ENCODE peak calls at places on chromosomes 12 and 14, in four cellular contexts. O is epithelial cell of proximal tubule, C is NCI-H345, P is IMR-90. A is an unnamed sample.

GRCh38 chr12:45944771-45945170 is 45.6 kb downstream of the SCAF11 start:
- DNase-seq in O (no peak), C (no peak), P (no peak), A (peak)

GRCh38 chr12:50425859-50426258 is 25.2 kb downstream of the LARP4 start:
- DNase-seq in O (no peak), C (no peak), P (no peak), A (no peak)

GRCh38 chr12:25977047-25977446 is 18.6 kb downstream of the RASSF8 start:
- DNase-seq in O (peak), C (no peak), P (peak), A (peak)

GRCh38 chr12:95231190-95231589 is 13.6 kb downstream of the VEZT start:
- DNase-seq in O (no peak), C (no peak), P (peak), A (peak)

GRCh38 chr14:101355284-101355683 is 206.0 kb upstream of the DIO3 start:
- DNase-seq in O (no peak), C (no peak), P (no peak), A (no peak)

GRCh38 chr12:126064028-126064427 is 998.8 kb downstream of the AACS start:
- DNase-seq in O (no peak), C (no peak), P (no peak), A (no peak)

GRCh38 chr14:99516156-99517045 is 35.2 kb downstream of the CCNK start:
- DNase-seq in O (no peak), C (no peak), P (no peak), A (no peak)

GRCh38 chr12:112686373-112686772 is 105.2 kb upstream of the RPH3A start:
- DNase-seq in O (peak), C (peak), P (peak), A (peak)

GRCh38 chr14:54394596-54394995 is 2.2 kb upstream of the CDKN3 start:
- DNase-seq in O (no peak), C (no peak), P (no peak), A (no peak)

GRCh38 chr14:33647385-33647786 is 303.5 kb downstream of the EGLN3 start:
- DNase-seq in O (peak), C (no peak), P (peak), A (peak)

GRCh38 chr14:67447033-67447381 is 35.0 kb upstream of the PLEK2 start:
- DNase-seq in O (no peak), C (no peak), P (no peak), A (no peak)

GRCh38 chr14:65927871-65928270 is 515.3 kb downstream of the FUT8 start:
- DNase-seq in O (no peak), C (peak), P (no peak), A (peak)

GRCh38 chr14:35747379-35747778 is 61.7 kb downstream of the RALGAPA1 start:
- DNase-seq in O (no peak), C (no peak), P (peak), A (peak)

GRCh38 chr12:28908646-28909045 is 240.4 kb upstream of the FAR2 start:
- DNase-seq in O (no peak), C (no peak), P (peak), A (no peak)

GRCh38 chr12:61853945-61854344 is 406.3 kb upstream of the USP15 start:
- DNase-seq in O (no peak), C (no peak), P (no peak), A (no peak)

GRCh38 chr14:21121106-21121505 is 20.2 kb downstream of the TMEM253 start:
- DNase-seq in O (no peak), C (no peak), P (no peak), A (no peak)

GRCh38 chr14:103281496-103282231 is 52.4 kb upstream of the EIF5 start:
- DNase-seq in O (no peak), C (peak), P (peak), A (peak)

GRCh38 chr14:52268191-52269061 is 928 bp downstream of the PTGDR start:
- DNase-seq in O (no peak), C (no peak), P (peak), A (no peak)

GRCh38 chr12:103571286-103571685 is 15.8 kb upstream of the STAB2 start:
- DNase-seq in O (no peak), C (peak), P (no peak), A (peak)

GRCh38 chr12:52189376-52190174 is 2.2 kb downstream of the KRT80 start:
- DNase-seq in O (no peak), C (no peak), P (peak), A (peak)

GRCh38 chr12:12072064-12072760 is 1.5 kb downstream of the BCL2L14 start:
- DNase-seq in O (no peak), C (no peak), P (no peak), A (no peak)

GRCh38 chr12:58066296-58066695 is 124.9 kb downstream of the ATP23 start:
- DNase-seq in O (no peak), C (peak), P (no peak), A (peak)

GRCh38 chr12:6097384-6097783 is 27.1 kb downstream of the VWF start:
- DNase-seq in O (no peak), C (no peak), P (peak), A (no peak)

GRCh38 chr12:1830401-1830845 is 10.1 kb downstream of the LRTM2 start:
- DNase-seq in O (no peak), C (no peak), P (no peak), A (no peak)

GRCh38 chr14:89429206-89430091 is 12.4 kb upstream of the FOXN3 start:
- DNase-seq in O (no peak), C (peak), P (peak), A (peak)

GRCh38 chr12:88805692-88806091 is 225.4 kb upstream of the KITLG start:
- DNase-seq in O (no peak), C (no peak), P (no peak), A (no peak)

GRCh38 chr14:105885561-105886320 is 359.4 kb downstream of the TMEM121 start:
- DNase-seq in O (no peak), C (no peak), P (no peak), A (no peak)

GRCh38 chr14:61285364-61285763 is 4.2 kb upstream of the TMEM30B start:
- DNase-seq in O (no peak), C (no peak), P (peak), A (no peak)

GRCh38 chr12:113056631-113057488 is at the start of gene DTX1:
- DNase-seq in O (no peak), C (peak), P (no peak), A (peak)

A was measured in astrocyte of the hippocampus.